ENCODE peak calls at places on chromosomes 16 and 17, in eight cellular contexts. I, Q, A, O, J, E, K and B are unnamed samples.

GRCh38 chr16:49336581-49336980 is 37.0 kb upstream of the C16orf78 start:
- DNase-seq in I (no peak), Q (no peak), A (no peak), O (peak), J (no peak), E (no peak), K (peak), B (peak)

GRCh38 chr17:78454346-78454745 is 75.9 kb downstream of the PGS1 start:
- DNase-seq in I (no peak), Q (no peak), A (no peak), O (no peak), J (no peak), E (no peak), K (no peak), B (no peak)

GRCh38 chr16:24950275-24950674 is 64.9 kb downstream of the ARHGAP17 start:
- DNase-seq in I (no peak), Q (no peak), A (no peak), O (no peak), J (peak), E (no peak), K (no peak), B (no peak)

GRCh38 chr17:70905796-70906195 is 736.5 kb downstream of the KCNJ2 start:
- DNase-seq in I (no peak), Q (peak), A (no peak), O (no peak), J (no peak), E (no peak), K (no peak), B (no peak)

GRCh38 chr16:2480948-2481347 is 6.0 kb downstream of the TBC1D24 start:
- DNase-seq in I (no peak), Q (no peak), A (no peak), O (no peak), J (peak), E (no peak), K (no peak), B (peak)

GRCh38 chr17:46935658-46936266 is 12.8 kb downstream of the GOSR2 start:
- DNase-seq in I (no peak), Q (no peak), A (no peak), O (no peak), J (peak), E (no peak), K (no peak), B (peak)

GRCh38 chr17:31490991-31491793 is 99.7 kb downstream of the RAB11FIP4 start:
- DNase-seq in I (no peak), Q (no peak), A (no peak), O (no peak), J (peak), E (no peak), K (no peak), B (no peak)

GRCh38 chr17:5698959-5699358 is 114.7 kb upstream of the NLRP1 start:
- DNase-seq in I (no peak), Q (no peak), A (no peak), O (no peak), J (no peak), E (no peak), K (no peak), B (no peak)

GRCh38 chr16:59683709-59684108 is 949.6 kb upstream of the GOT2 start:
- DNase-seq in I (no peak), Q (no peak), A (no peak), O (no peak), J (no peak), E (no peak), K (no peak), B (no peak)

GRCh38 chr17:76948726-76949342 is 80.6 kb downstream of the MGAT5B start:
- DNase-seq in I (peak), Q (no peak), A (no peak), O (no peak), J (no peak), E (peak), K (no peak), B (no peak)

GRCh38 chr16:84330685-84331050 is 36.0 kb downstream of the WFDC1 start:
- DNase-seq in I (no peak), Q (no peak), A (no peak), O (no peak), J (no peak), E (no peak), K (no peak), B (no peak)

GRCh38 chr17:58083491-58084316 is 485 bp downstream of the DYNLL2 start:
- DNase-seq in I (peak), Q (no peak), A (peak), O (peak), J (peak), E (no peak), K (peak), B (peak)

GRCh38 chr16:72291121-72291520 is 119.2 kb upstream of the PMFBP1 start:
- DNase-seq in I (no peak), Q (peak), A (no peak), O (no peak), J (no peak), E (no peak), K (no peak), B (no peak)

GRCh38 chr17:80811181-80812105 is 180.2 kb upstream of the CHMP6 start:
- DNase-seq in I (no peak), Q (no peak), A (no peak), O (peak), J (peak), E (peak), K (no peak), B (no peak)

GRCh38 chr17:30908717-30909420 is 2.8 kb upstream of the TEFM start:
- DNase-seq in I (no peak), Q (no peak), A (no peak), O (no peak), J (no peak), E (no peak), K (no peak), B (no peak)

GRCh38 chr16:920722-921121 is 50.1 kb downstream of the LMF1 start:
- DNase-seq in I (no peak), Q (no peak), A (no peak), O (no peak), J (no peak), E (no peak), K (no peak), B (no peak)

GRCh38 chr17:1367351-1367745 is 32.7 kb downstream of the YWHAE start:
- DNase-seq in I (no peak), Q (no peak), A (no peak), O (no peak), J (no peak), E (no peak), K (no peak), B (no peak)

GRCh38 chr17:48930435-48930873 is 14.2 kb downstream of the SNF8 start:
- DNase-seq in I (no peak), Q (no peak), A (no peak), O (no peak), J (no peak), E (no peak), K (no peak), B (no peak)

GRCh38 chr16:81442909-81443687 is 1.5 kb upstream of the CMIP start:
- DNase-seq in I (no peak), Q (no peak), A (no peak), O (no peak), J (no peak), E (no peak), K (no peak), B (no peak)

GRCh38 chr16:58345574-58346354 is 46.5 kb upstream of the GINS3 start:
- DNase-seq in I (no peak), Q (no peak), A (no peak), O (no peak), J (no peak), E (no peak), K (no peak), B (no peak)

GRCh38 chr17:16352303-16352837 is 899 bp downstream of the CENPV start:
- DNase-seq in I (no peak), Q (no peak), A (peak), O (no peak), J (peak), E (no peak), K (no peak), B (peak)
- TF ChIP-seq POLR2AphosphoS5 in I (no peak), Q (no peak), A (peak), O (no peak), J (no peak), E (no peak), K (no peak), B (no peak)

DNA sequence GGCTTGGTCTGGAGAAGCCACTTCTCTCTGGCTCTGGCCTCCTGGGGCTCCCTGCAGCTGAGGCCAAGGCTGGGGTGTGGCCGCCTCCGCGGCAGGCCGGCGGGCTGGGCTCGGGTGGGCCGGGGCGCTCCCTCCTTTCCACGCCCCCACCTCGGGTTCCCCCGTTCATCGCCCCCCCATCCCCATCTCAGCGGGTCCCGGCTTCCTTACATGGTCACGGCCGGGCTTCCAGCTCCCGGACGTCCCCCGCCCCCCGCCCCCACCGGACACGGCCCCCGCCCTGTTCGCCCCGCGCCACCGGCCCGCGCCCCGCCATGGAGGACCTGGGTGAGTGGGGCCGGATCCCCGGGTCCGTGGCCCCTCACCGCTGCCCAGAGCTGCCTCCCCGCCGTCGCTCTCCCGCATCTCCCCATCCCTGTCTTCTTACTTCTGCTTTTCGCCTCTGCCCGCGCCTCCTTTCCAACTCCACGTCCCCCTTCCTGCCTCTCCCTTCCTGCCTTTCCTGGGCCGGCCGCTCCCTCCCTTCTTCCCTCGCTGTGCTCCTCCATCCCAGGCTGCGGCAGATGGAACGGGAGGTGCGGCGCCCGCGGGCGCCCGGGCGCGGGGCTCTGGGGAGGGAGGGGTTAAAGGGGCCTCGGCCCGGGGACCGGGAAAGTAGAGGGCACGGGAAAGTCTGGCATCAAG is at the start of gene TGFB1I1:
- DNase-seq in I (no peak), Q (no peak), A (peak), O (peak), J (peak), E (no peak), K (no peak), B (no peak)
- TF ChIP-seq POLR2A in I (no peak), Q (no peak), A (no peak), O (no peak), J (no peak), E (no peak), K (no peak), B (no peak)

GRCh38 chr16:20906225-20906870 is 5.8 kb downstream of the LYRM1 start:
- DNase-seq in I (no peak), Q (no peak), A (no peak), O (no peak), J (no peak), E (no peak), K (no peak), B (no peak)
- TF ChIP-seq POLR2AphosphoS5 in I (peak), Q (peak), A (no peak), O (peak), J (no peak), E (no peak), K (no peak), B (no peak)

GRCh38 chr16:88569985-88570690 is at the start of gene ZC3H18:
- DNase-seq in I (peak), Q (peak), A (peak), O (peak), J (peak), E (peak), K (peak), B (peak)
- TF ChIP-seq POLR2A in I (peak), Q (peak), A (no peak), O (no peak), J (peak), E (no peak), K (no peak), B (no peak)

GRCh38 chr16:50442221-50442620 is 73.4 kb upstream of the BRD7 start:
- DNase-seq in I (no peak), Q (no peak), A (no peak), O (no peak), J (no peak), E (peak), K (no peak), B (no peak)

GRCh38 chr16:50440991-50441390 is 72.2 kb upstream of the BRD7 start:
- DNase-seq in I (no peak), Q (no peak), A (no peak), O (no peak), J (no peak), E (peak), K (no peak), B (no peak)

GRCh38 chr16:50444546-50444945 is 75.8 kb upstream of the BRD7 start:
- DNase-seq in I (no peak), Q (no peak), A (no peak), O (no peak), J (no peak), E (no peak), K (no peak), B (no peak)

GRCh38 chr16:50440531-50440930 is 71.7 kb upstream of the BRD7 start:
- DNase-seq in I (no peak), Q (no peak), A (no peak), O (no peak), J (no peak), E (peak), K (no peak), B (no peak)

GRCh38 chr16:50441758-50442157 is 73.0 kb upstream of the BRD7 start:
- DNase-seq in I (no peak), Q (no peak), A (peak), O (no peak), J (no peak), E (no peak), K (no peak), B (no peak)
- TF ChIP-seq POLR2AphosphoS5 in I (no peak), Q (no peak), A (no peak), O (no peak), J (no peak), E (no peak), K (no peak), B (no peak)

DNA sequence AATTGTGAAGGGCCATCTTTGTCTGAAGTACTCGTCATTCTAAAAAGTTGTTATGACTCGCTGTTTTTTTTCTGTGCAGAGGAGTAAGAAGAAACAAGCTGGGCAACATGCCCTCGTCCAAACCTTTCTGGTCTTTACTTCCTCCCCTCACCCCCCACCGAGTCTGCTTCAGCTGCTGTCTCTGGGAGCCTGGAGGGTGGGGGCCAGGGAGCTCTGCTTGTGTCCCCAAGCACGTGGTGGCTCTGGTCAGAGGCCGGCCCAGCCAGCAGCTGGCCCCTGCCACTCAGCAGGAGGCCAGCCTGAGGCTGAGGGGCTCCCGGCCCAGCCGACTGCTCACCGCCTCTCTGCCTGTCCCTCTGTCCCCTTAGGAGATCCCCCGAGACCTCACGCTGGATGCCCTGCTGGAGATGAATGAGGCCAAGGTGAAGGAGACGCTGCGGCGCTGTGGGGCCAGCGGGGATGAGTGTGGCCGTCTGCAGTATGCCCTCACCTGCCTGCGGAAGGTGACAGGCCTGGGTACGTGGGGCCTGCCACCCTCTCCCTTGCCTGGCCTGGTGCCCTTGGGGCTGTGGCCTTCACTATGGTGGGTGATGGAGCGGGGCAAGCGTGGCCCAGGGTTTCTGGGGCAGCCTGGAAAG is 53.7 kb upstream of the LGALS9 start:
- DNase-seq in I (no peak), Q (no peak), A (peak), O (no peak), J (no peak), E (no peak), K (no peak), B (no peak)
- TF ChIP-seq POLR2A in I (no peak), Q (no peak), A (no peak), O (no peak), J (no peak), E (no peak), K (peak), B (no peak)

GRCh38 chr17:45294506-45294905 is 22.3 kb downstream of the MAP3K14 start:
- DNase-seq in I (peak), Q (no peak), A (no peak), O (no peak), J (no peak), E (peak), K (no peak), B (peak)

GRCh38 chr17:45293413-45294211 is 23.2 kb downstream of the MAP3K14 start:
- DNase-seq in I (peak), Q (peak), A (no peak), O (peak), J (peak), E (peak), K (peak), B (peak)

GRCh38 chr17:45298546-45299285 is 18.1 kb downstream of the MAP3K14 start:
- DNase-seq in I (no peak), Q (no peak), A (no peak), O (no peak), J (no peak), E (no peak), K (no peak), B (no peak)

GRCh38 chr17:45296833-45297124 is 20.0 kb downstream of the MAP3K14 start:
- DNase-seq in I (peak), Q (no peak), A (no peak), O (no peak), J (peak), E (no peak), K (no peak), B (no peak)

DNA sequence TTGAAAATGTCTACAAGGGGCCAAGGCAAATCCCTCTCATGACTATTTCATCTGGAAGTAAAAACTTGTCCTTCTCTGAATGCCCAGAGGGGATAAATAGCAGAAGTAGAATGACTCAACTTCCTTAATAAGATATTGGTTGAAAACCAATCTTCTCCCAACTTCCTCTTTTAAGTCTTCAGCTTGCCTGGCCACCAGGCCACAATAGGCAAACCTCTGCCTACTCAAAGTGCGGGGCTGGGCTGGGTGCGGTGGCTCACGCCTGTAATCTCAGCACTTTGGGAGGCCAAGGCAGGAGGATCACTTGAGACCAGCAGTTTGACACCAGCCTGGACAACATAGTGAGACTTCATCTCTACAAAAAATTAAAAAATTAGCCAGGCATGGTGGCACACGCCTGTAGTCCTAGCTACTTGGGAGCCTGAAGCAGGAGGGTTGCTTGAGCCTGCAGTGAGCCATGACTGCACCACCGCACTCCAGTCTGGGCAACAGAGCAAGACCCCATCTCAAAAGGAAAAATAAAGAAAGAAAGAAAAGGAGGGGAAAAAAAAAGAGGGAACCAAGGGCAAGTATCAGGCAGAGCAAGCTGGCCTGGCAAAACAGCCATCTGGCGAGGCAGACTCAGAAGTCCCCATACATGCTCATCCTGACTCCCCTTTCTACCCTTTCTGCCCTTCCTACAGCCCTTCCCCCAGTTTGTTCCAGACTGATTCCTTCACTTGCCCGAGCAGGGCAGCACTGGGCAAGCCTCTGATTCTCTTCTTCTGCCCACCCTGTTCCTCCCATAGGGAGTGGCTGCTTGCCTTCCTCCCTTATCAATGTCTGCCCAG is 20.6 kb downstream of the MAP3K14 start:
- DNase-seq in I (no peak), Q (no peak), A (no peak), O (no peak), J (peak), E (no peak), K (no peak), B (no peak)
- TF ChIP-seq POLR2AphosphoS5 in I (no peak), Q (no peak), A (no peak), O (no peak), J (no peak), E (no peak), K (no peak), B (no peak)

GRCh38 chr16:29808219-29808900 is 2.0 kb downstream of the MAZ start:
- DNase-seq in I (no peak), Q (no peak), A (no peak), O (no peak), J (no peak), E (no peak), K (no peak), B (no peak)

GRCh38 chr16:29811170-29811895 is 660 bp upstream of the PRRT2 start:
- DNase-seq in I (peak), Q (peak), A (peak), O (peak), J (peak), E (peak), K (peak), B (peak)

GRCh38 chr16:29810699-29811169 is 1.3 kb upstream of the PRRT2 start:
- DNase-seq in I (no peak), Q (no peak), A (peak), O (no peak), J (no peak), E (no peak), K (no peak), B (no peak)

GRCh38 chr16:29809031-29809747 is 2.8 kb upstream of the PRRT2 start:
- DNase-seq in I (no peak), Q (no peak), A (no peak), O (no peak), J (no peak), E (no peak), K (no peak), B (no peak)

GRCh38 chr16:29809850-29810698 is 1.9 kb upstream of the PRRT2 start:
- DNase-seq in I (no peak), Q (no peak), A (no peak), O (no peak), J (no peak), E (no peak), K (no peak), B (no peak)
- TF ChIP-seq POLR2A in I (no peak), Q (no peak), A (no peak), O (no peak), J (no peak), E (no peak), K (no peak), B (no peak)

GRCh38 chr17:7222972-7223292 is 3.2 kb downstream of the ACADVL start:
- DNase-seq in I (no peak), Q (no peak), A (no peak), O (peak), J (no peak), E (no peak), K (no peak), B (no peak)

GRCh38 chr17:7223375-7223774 is 3.6 kb downstream of the ACADVL start:
- DNase-seq in I (no peak), Q (no peak), A (no peak), O (no peak), J (no peak), E (no peak), K (no peak), B (no peak)

GRCh38 chr17:7225711-7226331 is 6.1 kb downstream of the ACADVL start:
- DNase-seq in I (no peak), Q (no peak), A (no peak), O (no peak), J (no peak), E (no peak), K (no peak), B (no peak)

GRCh38 chr17:7224661-7225111 is 4.9 kb downstream of the ACADVL start:
- DNase-seq in I (no peak), Q (no peak), A (no peak), O (no peak), J (no peak), E (no peak), K (no peak), B (no peak)

DNA sequence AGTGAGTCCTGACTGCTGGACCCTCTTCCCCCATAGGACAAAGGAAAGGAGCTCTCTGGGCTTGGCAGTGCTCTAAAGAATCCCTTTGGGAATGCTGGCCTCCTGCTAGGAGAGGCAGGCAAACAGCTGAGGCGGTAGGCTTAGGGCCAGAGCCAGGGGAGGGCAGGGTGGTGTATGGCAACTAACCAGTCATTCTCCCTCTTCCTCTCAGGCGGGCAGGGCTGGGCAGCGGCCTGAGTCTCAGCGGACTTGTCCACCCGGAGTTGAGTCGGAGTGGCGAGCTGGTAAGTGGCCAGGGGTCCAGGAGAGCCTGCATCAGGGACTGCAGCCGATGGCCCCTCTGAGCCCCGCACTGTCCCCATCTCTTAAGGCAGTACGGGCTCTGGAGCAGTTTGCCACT is 4.4 kb downstream of the ACADVL start:
- DNase-seq in I (no peak), Q (no peak), A (no peak), O (no peak), J (no peak), E (no peak), K (no peak), B (no peak)
- TF ChIP-seq POLR2AphosphoS5 in I (no peak), Q (no peak), A (no peak), O (no peak), J (no peak), E (no peak), K (no peak), B (no peak)